ENCODE peak calls at places on chromosomes 7 and 10, in nine cellular contexts. W, J, Q, P, K, N, F, H and O are unnamed samples. For H3K4me1, the result is how much of the 10 kb centered on the place peaks cover.

GRCh38 chr10:35372329-35372728 is 36.0 kb downstream of the CCNY start:
- DNase-seq in J (peak), N (no peak), W (no peak), F (no peak), H (no peak), Q (no peak), P (no peak), K (no peak), O (no peak)

GRCh38 chr10:114042895-114043531 is 653 bp upstream of the ADRB1 start:
- DNase-seq in F (peak), J (peak), H (no peak), N (no peak), K (no peak), P (peak), Q (peak), W (peak), O (no peak)

GRCh38 chr10:48697821-48698764 is 13.4 kb downstream of the WDFY4 start:
- DNase-seq in P (no peak), K (no peak), H (no peak), W (no peak), N (no peak), J (no peak), Q (no peak), F (no peak), O (no peak)

GRCh38 chr10:11201911-11202310 is 184.2 kb downstream of the CELF2 start:
- DNase-seq in H (no peak), K (no peak), J (no peak), F (no peak), N (no peak), Q (no peak), P (no peak), W (no peak), O (no peak)

GRCh38 chr10:132281915-132282666 is 25.7 kb downstream of the STK32C start:
- DNase-seq in N (no peak), P (no peak), H (no peak), Q (peak), F (peak), K (no peak), W (no peak), J (no peak), O (peak)

GRCh38 chr10:24223953-24224352 is 15.0 kb downstream of the KIAA1217 start:
- DNase-seq in H (no peak), J (no peak), N (peak), K (no peak), W (no peak), P (peak), Q (no peak), F (peak), O (no peak)

GRCh38 chr7:156989766-156990535 is 20.5 kb downstream of the MNX1 start:
- DNase-seq in F (no peak), J (no peak), H (no peak), P (no peak), K (no peak), W (no peak), N (no peak), Q (no peak), O (peak)

GRCh38 chr10:86327954-86328705 is 38.5 kb downstream of the GRID1 start:
- DNase-seq in P (no peak), Q (peak), F (no peak), J (no peak), K (peak), W (no peak), H (no peak), N (no peak), O (no peak)

GRCh38 chr7:38179719-38180333 is 1.8 kb downstream of the STARD3NL start:
- DNase-seq in N (no peak), F (no peak), Q (no peak), P (no peak), W (no peak), K (no peak), H (no peak), J (peak), O (peak)

GRCh38 chr10:102113261-102113955 is 6.8 kb downstream of the LDB1 start:
- DNase-seq in N (no peak), H (no peak), Q (no peak), W (no peak), F (no peak), P (no peak), K (no peak), J (no peak), O (peak)

GRCh38 chr7:31761646-31762045 is 74.6 kb downstream of the PPP1R17 start:
- DNase-seq in P (no peak), N (peak), K (no peak), Q (no peak), F (no peak), J (no peak), H (no peak), W (no peak), O (no peak)

GRCh38 chr7:2736411-2736914 is 48.5 kb downstream of the AMZ1 start:
- DNase-seq in W (peak), Q (peak), H (no peak), F (no peak), P (no peak), K (peak), J (no peak), N (peak), O (no peak)

GRCh38 chr7:92682324-92682723 is 92.1 kb upstream of the FAM133B start:
- DNase-seq in K (no peak), H (no peak), W (no peak), P (no peak), N (no peak), Q (no peak), J (no peak), F (no peak), O (no peak)

GRCh38 chr7:90708841-90709317 is 112.8 kb downstream of the CDK14 start:
- DNase-seq in K (no peak), W (no peak), N (peak), H (no peak), J (peak), F (no peak), P (peak), Q (no peak), O (no peak)

GRCh38 chr10:44827431-44828006 is 83.6 kb upstream of the TMEM72 start:
- DNase-seq in W (no peak), K (no peak), Q (no peak), F (no peak), J (peak), P (no peak), H (no peak), N (no peak), O (no peak)

GRCh38 chr7:97971120-97971989 is 18.6 kb downstream of the OCM2 start:
- DNase-seq in K (no peak), J (peak), W (no peak), H (peak), F (no peak), Q (no peak), N (peak), P (peak), O (peak)

GRCh38 chr7:27129729-27130539 is 623 bp downstream of the HOXA4 start:
- DNase-seq in K (no peak), Q (peak), F (peak), N (no peak), H (no peak), W (no peak), P (no peak), J (peak), O (peak)

GRCh38 chr10:5292196-5292735 is 72.5 kb upstream of the UCN3 start:
- DNase-seq in F (no peak), N (no peak), H (peak), W (no peak), Q (peak), K (no peak), J (no peak), P (no peak), O (no peak)

GRCh38 chr7:85488406-85488805 is 301.6 kb upstream of the SEMA3D start:
- DNase-seq in H (no peak), F (no peak), W (no peak), P (no peak), J (no peak), N (no peak), Q (no peak), K (no peak), O (no peak)

GRCh38 chr10:61028861-61029361 is 84.9 kb upstream of the RHOBTB1 start:
- DNase-seq in W (no peak), H (no peak), K (no peak), Q (no peak), P (no peak), J (peak), F (no peak), N (no peak), O (no peak)

GRCh38 chr10:32459072-32459703 is 13.2 kb downstream of the CCDC7 start:
- DNase-seq in N (no peak), H (peak), K (no peak), P (no peak), Q (no peak), J (no peak), F (no peak), W (no peak), O (no peak)

GRCh38 chr7:155579565-155579964 is 33.2 kb upstream of the CNPY1 start:
- DNase-seq in K (peak), P (no peak), Q (no peak), W (no peak), H (no peak), N (no peak), J (no peak), F (peak), O (peak)

GRCh38 chr10:73635781-73636180 is 5.5 kb downstream of the MYOZ1 start:
- DNase-seq in J (no peak), F (no peak), K (no peak), N (no peak), P (no peak), W (no peak), H (no peak), Q (no peak), O (peak)

GRCh38 chr10:47406870-47407648 is 23.0 kb upstream of the ZNF488 start:
- DNase-seq in P (no peak), J (peak), N (no peak), W (no peak), Q (no peak), F (peak), K (peak), H (no peak), O (no peak)

GRCh38 chr10:116626815-116627214 is 6.1 kb downstream of the PNLIPRP2 start:
- DNase-seq in F (no peak), H (no peak), Q (no peak), J (no peak), N (no peak), P (no peak), W (no peak), K (no peak), O (peak)

GRCh38 chr7:150415161-150416160 is 35.0 kb upstream of the GIMAP8 start:
- DNase-seq in J (no peak), N (peak), K (no peak), W (peak), P (no peak), H (no peak), Q (no peak), F (no peak), O (no peak)

GRCh38 chr10:3749597-3750351 is 35.2 kb downstream of the KLF6 start:
- DNase-seq in P (no peak), N (peak), J (peak), F (no peak), H (no peak), W (no peak), K (peak), Q (no peak), O (no peak)

GRCh38 chr7:93147358-93147757 is 827 bp downstream of the SAMD9L start:
- DNase-seq in W (no peak), P (no peak), H (peak), N (peak), K (no peak), J (peak), F (no peak), Q (no peak), O (no peak)

GRCh38 chr7:128734777-128735342 is 4.3 kb upstream of the CALU start:
- DNase-seq in J (no peak), N (no peak), W (no peak), P (no peak), K (no peak), Q (no peak), F (no peak), H (no peak), O (no peak)

GRCh38 chr7:16564909-16565426 is 38.3 kb downstream of the LRRC72 start:
- DNase-seq in N (no peak), J (peak), H (peak), F (no peak), P (peak), W (no peak), Q (no peak), K (no peak), O (peak)

GRCh38 chr10:114304566-114305421 is 65.7 kb downstream of the VWA2 start:
- DNase-seq in N (peak), H (peak), Q (peak), K (peak), W (no peak), P (peak), F (peak), J (no peak), O (no peak)

GRCh38 chr10:43249962-43250624 is 16.8 kb downstream of the RASGEF1A start:
- DNase-seq in K (peak), J (no peak), Q (no peak), P (peak), W (peak), F (peak), N (peak), H (no peak), O (peak)

GRCh38 chr7:75950111-75950681 is 35.2 kb downstream of the POR start:
- DNase-seq in W (no peak), K (no peak), F (peak), H (no peak), P (no peak), J (no peak), N (no peak), Q (no peak), O (no peak)

GRCh38 chr7:5594616-5595544 is 171.2 kb upstream of the TNRC18 start:
- DNase-seq in H (no peak), F (no peak), J (peak), K (no peak), N (no peak), P (peak), Q (no peak), W (no peak), O (peak)

GRCh38 chr7:82677493-82677892 is 233.9 kb upstream of the CACNA2D1 start:
- DNase-seq in H (peak), F (peak), P (no peak), K (no peak), Q (no peak), J (peak), W (no peak), N (no peak), O (no peak)

GRCh38 chr7:50272808-50273207 is 31.7 kb upstream of the IKZF1 start:
- DNase-seq in P (no peak), N (no peak), H (no peak), W (no peak), J (no peak), F (no peak), Q (no peak), K (no peak), O (no peak)

GRCh38 chr10:99977916-99978315 is 31.8 kb downstream of the DNMBP start:
- DNase-seq in H (no peak), W (no peak), J (peak), K (no peak), F (no peak), N (no peak), Q (no peak), P (peak), O (no peak)
- H3K4me1 ChIP-seq in H (under half), W (under half), J (under half), K (under half), F (under half), N (under half), Q (under half), P (half or more), O (under half)

GRCh38 chr10:124653811-124654651 is 90.1 kb downstream of the FAM53B start:
- DNase-seq in N (no peak), J (no peak), K (no peak), F (no peak), Q (peak), P (no peak), H (no peak), W (no peak), O (no peak)
- H3K4me1 ChIP-seq in N (under half), J (under half), K (under half), F (under half), Q (under half), P (under half), H (half or more), W (under half), O (under half)

GRCh38 chr7:101171442-101171837 is 6.1 kb upstream of the VGF start:
- DNase-seq in Q (no peak), H (no peak), F (no peak), K (no peak), J (no peak), P (no peak), N (no peak), W (no peak), O (peak)

GRCh38 chr7:101170617-101171441 is 5.5 kb upstream of the VGF start:
- DNase-seq in W (no peak), N (no peak), J (no peak), P (no peak), H (peak), Q (no peak), K (no peak), F (no peak), O (peak)

GRCh38 chr7:101168412-101169049 is 3.2 kb upstream of the VGF start:
- DNase-seq in P (no peak), Q (no peak), J (no peak), H (no peak), K (no peak), W (no peak), F (no peak), N (no peak), O (peak)

GRCh38 chr7:101169110-101169837 is 3.9 kb upstream of the VGF start:
- DNase-seq in H (no peak), P (no peak), W (no peak), F (no peak), K (no peak), J (no peak), N (no peak), Q (no peak), O (peak)

GRCh38 chr7:101169838-101170531 is 4.6 kb upstream of the VGF start:
- DNase-seq in Q (peak), F (peak), K (peak), N (peak), P (peak), J (peak), W (peak), H (peak), O (peak)
- H3K4me1 ChIP-seq in Q (under half), F (under half), K (half or more), N (under half), P (under half), J (under half), W (under half), H (half or more), O (under half)

DNA sequence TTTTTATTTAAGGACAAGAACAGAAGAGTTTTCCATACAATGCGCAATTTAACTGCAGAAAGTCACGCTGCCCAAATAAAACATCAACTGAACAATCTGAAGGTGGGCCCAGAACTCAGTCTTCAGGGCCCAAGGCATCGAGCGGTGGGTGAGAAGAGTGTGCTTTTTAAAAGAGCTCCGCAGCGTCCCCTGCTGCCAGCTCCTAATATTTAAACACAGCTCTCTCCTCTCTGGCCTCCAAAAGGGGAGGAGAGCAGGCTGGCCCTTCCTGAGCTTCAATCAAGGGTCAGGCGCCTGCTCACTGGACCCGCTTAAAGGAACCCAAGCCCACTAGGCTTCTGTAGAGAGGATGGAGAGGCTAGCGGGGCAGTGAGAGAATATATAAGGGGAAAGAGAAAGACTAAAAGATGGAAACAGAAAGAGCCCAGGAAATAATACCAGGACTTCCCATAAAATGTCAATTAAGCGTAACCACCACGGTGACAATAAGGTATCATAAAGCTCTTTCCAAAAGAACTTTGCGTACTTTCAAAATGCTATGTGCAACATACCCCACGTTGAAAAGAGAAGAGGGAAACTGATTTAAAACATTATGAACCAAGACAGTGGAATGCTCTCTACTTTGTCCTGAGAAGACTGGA is 2.8 kb downstream of the FAM53B start:
- DNase-seq in J (peak), P (peak), Q (peak), K (peak), N (peak), H (peak), F (peak), W (peak), O (peak)
- H3K4me1 ChIP-seq in J (under half), P (under half), Q (half or more), K (half or more), N (half or more), H (half or more), F (half or more), W (under half), O (under half)

GRCh38 chr7:47405921-47406765 is 175.8 kb downstream of the TNS3 start:
- DNase-seq in J (peak), H (no peak), K (peak), P (no peak), F (peak), Q (peak), N (peak), W (peak), O (peak)
- H3K4me1 ChIP-seq in J (under half), H (under half), K (half or more), P (under half), F (under half), Q (under half), N (under half), W (under half), O (under half)

GRCh38 chr10:59905066-59905734 is 1.2 kb downstream of the CCDC6 start:
- DNase-seq in Q (peak), K (peak), P (peak), W (peak), N (peak), H (peak), F (peak), J (peak), O (no peak)

GRCh38 chr10:59905735-59906416 is 480 bp downstream of the CCDC6 start:
- DNase-seq in N (no peak), H (no peak), K (no peak), F (peak), P (peak), Q (peak), W (no peak), J (no peak), O (peak)

GRCh38 chr10:59901481-59901880 is 4.9 kb downstream of the CCDC6 start:
- DNase-seq in N (no peak), J (peak), F (no peak), H (no peak), W (no peak), K (no peak), P (no peak), Q (no peak), O (no peak)

GRCh38 chr10:59904431-59905065 is 1.8 kb downstream of the CCDC6 start:
- DNase-seq in H (no peak), W (no peak), Q (no peak), P (peak), J (no peak), F (no peak), K (no peak), N (no peak), O (no peak)

DNA sequence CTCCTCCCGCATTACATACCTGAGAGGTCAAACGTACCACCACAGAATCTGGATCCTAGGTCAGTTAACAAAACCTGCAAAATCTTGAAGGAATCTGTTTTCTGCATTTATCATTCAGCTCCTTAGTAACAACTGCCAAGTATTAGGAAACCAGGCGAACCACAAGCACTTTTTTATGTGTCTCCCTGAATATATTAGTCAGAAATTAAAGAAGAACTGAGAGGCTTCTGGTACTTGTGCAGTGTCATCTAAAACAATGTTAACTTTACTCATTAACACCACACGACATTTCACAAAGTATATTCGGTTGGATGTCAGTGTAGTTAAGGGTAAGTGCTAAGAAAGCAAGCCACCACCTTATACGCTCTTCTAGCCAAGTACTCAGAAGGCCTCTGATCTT is 2.5 kb downstream of the CCDC6 start:
- DNase-seq in J (peak), Q (no peak), K (no peak), H (no peak), P (no peak), N (no peak), F (no peak), W (no peak), O (no peak)
- H3K4me1 ChIP-seq in J (under half), Q (half or more), K (half or more), H (under half), P (under half), N (under half), F (under half), W (under half), O (under half)